ENCODE peak calls at places on chromosomes 5 and 9, in nine cellular contexts. One of them, this sample, is unnamed.

GRCh38 chr5:133757396-133757795 is 145.1 kb upstream of the FSTL4 start:
- DNase-seq in PC-3: no peak
- DNase-seq in mammary epithelial cell: no peak
- DNase-seq in dorsolateral prefrontal cortex: no peak
- DNase-seq in substantia nigra: no peak
- DNase-seq in foreskin keratinocyte: no peak
- DNase-seq in epithelial cell of prostate: no peak
- DNase-seq in effector memory CD4-positive, alpha-beta T cell: no peak
- DNase-seq in psoas muscle: no peak
- DNase-seq in this sample: no peak

GRCh38 chr9:135905380-135906282 is 1.7 kb downstream of the CAMSAP1 start:
- DNase-seq in PC-3: peak
- DNase-seq in mammary epithelial cell: peak
- DNase-seq in dorsolateral prefrontal cortex: no peak
- DNase-seq in substantia nigra: no peak
- DNase-seq in foreskin keratinocyte: no peak
- DNase-seq in epithelial cell of prostate: peak
- DNase-seq in effector memory CD4-positive, alpha-beta T cell: no peak
- DNase-seq in psoas muscle: no peak
- DNase-seq in this sample: no peak

GRCh38 chr5:142959683-142960308 is 189.6 kb downstream of the ARHGAP26 start:
- DNase-seq in PC-3: peak
- DNase-seq in mammary epithelial cell: no peak
- DNase-seq in dorsolateral prefrontal cortex: no peak
- DNase-seq in substantia nigra: no peak
- DNase-seq in foreskin keratinocyte: no peak
- DNase-seq in epithelial cell of prostate: no peak
- DNase-seq in effector memory CD4-positive, alpha-beta T cell: no peak
- DNase-seq in psoas muscle: no peak
- DNase-seq in this sample: no peak

GRCh38 chr5:95392593-95393182 is 1.5 kb downstream of the FAM81B start:
- DNase-seq in PC-3: peak
- DNase-seq in mammary epithelial cell: peak
- DNase-seq in dorsolateral prefrontal cortex: no peak
- DNase-seq in substantia nigra: no peak
- DNase-seq in foreskin keratinocyte: no peak
- DNase-seq in epithelial cell of prostate: peak
- DNase-seq in effector memory CD4-positive, alpha-beta T cell: no peak
- DNase-seq in psoas muscle: no peak
- DNase-seq in this sample: no peak

GRCh38 chr9:123568691-123569342 is 212.8 kb downstream of the CRB2 start:
- DNase-seq in PC-3: no peak
- DNase-seq in mammary epithelial cell: no peak
- DNase-seq in dorsolateral prefrontal cortex: no peak
- DNase-seq in substantia nigra: no peak
- DNase-seq in foreskin keratinocyte: no peak
- DNase-seq in epithelial cell of prostate: no peak
- DNase-seq in effector memory CD4-positive, alpha-beta T cell: no peak
- DNase-seq in psoas muscle: no peak
- DNase-seq in this sample: no peak

GRCh38 chr5:16735092-16735970 is 118.5 kb upstream of the RETREG1 start:
- DNase-seq in PC-3: no peak
- DNase-seq in mammary epithelial cell: no peak
- DNase-seq in dorsolateral prefrontal cortex: no peak
- DNase-seq in substantia nigra: no peak
- DNase-seq in foreskin keratinocyte: no peak
- DNase-seq in epithelial cell of prostate: no peak
- DNase-seq in effector memory CD4-positive, alpha-beta T cell: no peak
- DNase-seq in psoas muscle: no peak
- DNase-seq in this sample: no peak

GRCh38 chr5:97037819-97038218 is 101.9 kb downstream of the LNPEP start:
- DNase-seq in PC-3: no peak
- DNase-seq in mammary epithelial cell: no peak
- DNase-seq in dorsolateral prefrontal cortex: no peak
- DNase-seq in substantia nigra: no peak
- DNase-seq in foreskin keratinocyte: no peak
- DNase-seq in epithelial cell of prostate: no peak
- DNase-seq in effector memory CD4-positive, alpha-beta T cell: no peak
- DNase-seq in psoas muscle: no peak
- DNase-seq in this sample: no peak

GRCh38 chr9:78291240-78291915 is 5.5 kb upstream of the PSAT1 start:
- DNase-seq in PC-3: no peak
- DNase-seq in mammary epithelial cell: no peak
- DNase-seq in dorsolateral prefrontal cortex: no peak
- DNase-seq in substantia nigra: no peak
- DNase-seq in foreskin keratinocyte: no peak
- DNase-seq in epithelial cell of prostate: no peak
- DNase-seq in effector memory CD4-positive, alpha-beta T cell: no peak
- DNase-seq in psoas muscle: no peak
- DNase-seq in this sample: no peak

GRCh38 chr5:12095808-12096281 is 191.6 kb upstream of the CTNND2 start:
- DNase-seq in PC-3: peak
- DNase-seq in mammary epithelial cell: no peak
- DNase-seq in dorsolateral prefrontal cortex: no peak
- DNase-seq in substantia nigra: no peak
- DNase-seq in foreskin keratinocyte: peak
- DNase-seq in epithelial cell of prostate: no peak
- DNase-seq in effector memory CD4-positive, alpha-beta T cell: no peak
- DNase-seq in psoas muscle: no peak
- DNase-seq in this sample: no peak

GRCh38 chr5:61052870-61053269 is 107.9 kb downstream of the NDUFAF2 start:
- DNase-seq in PC-3: peak
- DNase-seq in mammary epithelial cell: peak
- DNase-seq in dorsolateral prefrontal cortex: no peak
- DNase-seq in substantia nigra: no peak
- DNase-seq in foreskin keratinocyte: peak
- DNase-seq in epithelial cell of prostate: peak
- DNase-seq in effector memory CD4-positive, alpha-beta T cell: no peak
- DNase-seq in psoas muscle: no peak
- DNase-seq in this sample: no peak

GRCh38 chr5:180289433-180289832 is 2.5 kb downstream of the MAPK9 start:
- DNase-seq in PC-3: peak
- DNase-seq in mammary epithelial cell: peak
- DNase-seq in dorsolateral prefrontal cortex: no peak
- DNase-seq in substantia nigra: no peak
- DNase-seq in foreskin keratinocyte: no peak
- DNase-seq in epithelial cell of prostate: peak
- DNase-seq in effector memory CD4-positive, alpha-beta T cell: no peak
- DNase-seq in psoas muscle: no peak
- DNase-seq in this sample: no peak

GRCh38 chr5:167877319-167877718 is 414.1 kb upstream of the WWC1 start:
- DNase-seq in PC-3: no peak
- DNase-seq in mammary epithelial cell: no peak
- DNase-seq in dorsolateral prefrontal cortex: no peak
- DNase-seq in substantia nigra: no peak
- DNase-seq in foreskin keratinocyte: no peak
- DNase-seq in epithelial cell of prostate: no peak
- DNase-seq in effector memory CD4-positive, alpha-beta T cell: no peak
- DNase-seq in psoas muscle: no peak
- DNase-seq in this sample: no peak

GRCh38 chr5:114782217-114782616 is 387.5 kb downstream of the TRIM36 start:
- DNase-seq in PC-3: no peak
- DNase-seq in mammary epithelial cell: no peak
- DNase-seq in dorsolateral prefrontal cortex: peak
- DNase-seq in substantia nigra: no peak
- DNase-seq in foreskin keratinocyte: no peak
- DNase-seq in epithelial cell of prostate: no peak
- DNase-seq in effector memory CD4-positive, alpha-beta T cell: no peak
- DNase-seq in psoas muscle: no peak
- DNase-seq in this sample: no peak

DNA sequence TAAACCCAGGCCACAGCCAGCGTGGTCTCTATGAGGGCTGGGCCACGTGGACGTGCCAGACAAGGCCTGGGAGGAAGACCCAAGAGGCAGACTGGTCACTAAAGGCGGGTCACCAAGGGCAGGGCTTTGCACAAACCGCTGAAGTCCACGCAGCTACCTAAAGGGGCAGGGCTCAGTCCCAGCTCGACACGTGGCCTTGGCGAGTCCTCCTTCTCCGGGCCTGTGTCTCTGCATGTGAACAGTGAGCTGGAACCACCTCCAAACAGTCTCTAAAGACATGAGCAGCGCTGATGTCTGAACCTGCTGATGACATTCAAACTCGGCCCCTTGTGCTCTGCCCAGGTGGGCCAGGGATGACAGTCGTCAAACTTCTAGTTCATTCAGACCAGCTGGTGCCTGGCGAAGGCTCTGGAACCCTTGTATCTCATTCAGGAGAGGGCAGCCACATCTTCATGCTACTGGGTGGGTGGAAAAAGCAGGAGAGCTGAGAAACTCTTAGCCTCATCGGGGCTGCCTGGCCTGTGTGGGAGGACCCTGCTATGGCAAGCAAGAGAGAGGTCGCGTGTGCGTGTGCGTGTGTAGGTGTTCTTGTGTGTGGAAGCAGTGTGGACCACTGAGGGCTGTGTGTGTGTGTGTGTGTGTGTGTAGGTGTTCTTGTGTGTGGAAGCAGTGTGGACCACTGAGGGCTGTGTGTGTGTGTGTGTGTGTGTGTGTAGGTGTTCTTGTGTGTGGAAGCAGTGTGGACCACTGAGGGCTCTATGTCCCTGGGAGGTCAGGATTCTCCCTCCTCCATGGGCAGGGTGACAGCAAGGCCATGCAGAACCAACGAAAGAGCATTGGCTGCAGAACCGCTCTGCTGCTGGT is 14.1 kb upstream of the SLC25A51 start:
- DNase-seq in PC-3: no peak
- DNase-seq in mammary epithelial cell: no peak
- DNase-seq in dorsolateral prefrontal cortex: no peak
- DNase-seq in substantia nigra: no peak
- DNase-seq in foreskin keratinocyte: no peak
- DNase-seq in epithelial cell of prostate: no peak
- DNase-seq in effector memory CD4-positive, alpha-beta T cell: no peak
- DNase-seq in psoas muscle: no peak
- DNase-seq in this sample: no peak
- H3K27ac ChIP-seq in PC-3: no peak
- H3K27ac ChIP-seq in mammary epithelial cell: no peak
- H3K27ac ChIP-seq in dorsolateral prefrontal cortex: peak
- H3K27ac ChIP-seq in substantia nigra: peak
- H3K27ac ChIP-seq in foreskin keratinocyte: no peak
- H3K27ac ChIP-seq in epithelial cell of prostate: no peak
- H3K27ac ChIP-seq in effector memory CD4-positive, alpha-beta T cell: no peak
- H3K27ac ChIP-seq in psoas muscle: no peak
- H3K27ac ChIP-seq in this sample: peak

DNA sequence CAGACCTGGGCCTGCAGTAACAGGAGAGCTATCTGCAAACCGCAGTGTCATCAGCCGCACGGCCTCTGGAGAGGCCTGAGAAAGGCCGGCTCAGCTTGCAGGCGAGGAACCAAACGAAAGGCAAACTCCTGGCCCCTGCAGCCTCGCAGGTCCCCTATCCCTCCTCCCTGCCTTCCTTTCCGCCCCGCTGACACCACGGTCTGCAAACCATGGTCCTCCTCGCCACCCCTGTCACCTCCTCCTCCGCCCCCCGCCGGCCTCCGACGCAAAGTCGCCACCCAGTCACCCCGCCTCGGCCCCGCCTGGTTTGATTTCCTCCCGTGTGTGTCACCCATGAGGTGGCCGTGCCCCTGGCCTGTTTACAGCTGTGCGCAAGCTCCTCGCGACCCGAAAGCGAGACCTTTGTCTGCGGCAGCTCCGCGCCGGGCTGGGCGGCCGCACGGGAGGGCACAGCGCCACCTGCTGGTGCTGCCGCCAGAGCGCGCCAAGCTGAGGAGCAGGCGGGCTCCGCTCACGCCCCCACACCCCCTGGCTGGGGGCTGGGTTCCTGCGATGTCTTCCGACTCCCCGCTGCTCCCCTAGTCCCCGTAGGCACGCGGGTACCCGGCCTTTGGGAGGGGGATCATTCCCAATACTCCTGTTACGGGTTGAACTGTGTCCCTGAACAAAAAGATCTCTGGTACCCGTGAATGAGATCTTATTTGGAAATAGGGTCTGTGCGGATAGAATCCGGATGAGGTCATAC is 19.4 kb downstream of the GBGT1 start:
- DNase-seq in PC-3: peak
- DNase-seq in mammary epithelial cell: peak
- DNase-seq in dorsolateral prefrontal cortex: no peak
- DNase-seq in substantia nigra: peak
- DNase-seq in foreskin keratinocyte: no peak
- DNase-seq in epithelial cell of prostate: no peak
- DNase-seq in effector memory CD4-positive, alpha-beta T cell: peak
- DNase-seq in psoas muscle: peak
- DNase-seq in this sample: no peak
- H3K27ac ChIP-seq in PC-3: peak
- H3K27ac ChIP-seq in mammary epithelial cell: no peak
- H3K27ac ChIP-seq in dorsolateral prefrontal cortex: peak
- H3K27ac ChIP-seq in substantia nigra: peak
- H3K27ac ChIP-seq in foreskin keratinocyte: no peak
- H3K27ac ChIP-seq in epithelial cell of prostate: no peak
- H3K27ac ChIP-seq in effector memory CD4-positive, alpha-beta T cell: peak
- H3K27ac ChIP-seq in psoas muscle: peak
- H3K27ac ChIP-seq in this sample: peak

GRCh38 chr5:68289576-68289975 is 74.0 kb downstream of the PIK3R1 start:
- DNase-seq in PC-3: no peak
- DNase-seq in mammary epithelial cell: no peak
- DNase-seq in dorsolateral prefrontal cortex: no peak
- DNase-seq in substantia nigra: no peak
- DNase-seq in foreskin keratinocyte: no peak
- DNase-seq in epithelial cell of prostate: no peak
- DNase-seq in effector memory CD4-positive, alpha-beta T cell: no peak
- DNase-seq in psoas muscle: no peak
- DNase-seq in this sample: no peak
- H3K27ac ChIP-seq in PC-3: no peak
- H3K27ac ChIP-seq in mammary epithelial cell: no peak
- H3K27ac ChIP-seq in dorsolateral prefrontal cortex: peak
- H3K27ac ChIP-seq in substantia nigra: peak
- H3K27ac ChIP-seq in foreskin keratinocyte: no peak
- H3K27ac ChIP-seq in epithelial cell of prostate: peak
- H3K27ac ChIP-seq in effector memory CD4-positive, alpha-beta T cell: no peak
- H3K27ac ChIP-seq in psoas muscle: peak
- H3K27ac ChIP-seq in this sample: peak

DNA sequence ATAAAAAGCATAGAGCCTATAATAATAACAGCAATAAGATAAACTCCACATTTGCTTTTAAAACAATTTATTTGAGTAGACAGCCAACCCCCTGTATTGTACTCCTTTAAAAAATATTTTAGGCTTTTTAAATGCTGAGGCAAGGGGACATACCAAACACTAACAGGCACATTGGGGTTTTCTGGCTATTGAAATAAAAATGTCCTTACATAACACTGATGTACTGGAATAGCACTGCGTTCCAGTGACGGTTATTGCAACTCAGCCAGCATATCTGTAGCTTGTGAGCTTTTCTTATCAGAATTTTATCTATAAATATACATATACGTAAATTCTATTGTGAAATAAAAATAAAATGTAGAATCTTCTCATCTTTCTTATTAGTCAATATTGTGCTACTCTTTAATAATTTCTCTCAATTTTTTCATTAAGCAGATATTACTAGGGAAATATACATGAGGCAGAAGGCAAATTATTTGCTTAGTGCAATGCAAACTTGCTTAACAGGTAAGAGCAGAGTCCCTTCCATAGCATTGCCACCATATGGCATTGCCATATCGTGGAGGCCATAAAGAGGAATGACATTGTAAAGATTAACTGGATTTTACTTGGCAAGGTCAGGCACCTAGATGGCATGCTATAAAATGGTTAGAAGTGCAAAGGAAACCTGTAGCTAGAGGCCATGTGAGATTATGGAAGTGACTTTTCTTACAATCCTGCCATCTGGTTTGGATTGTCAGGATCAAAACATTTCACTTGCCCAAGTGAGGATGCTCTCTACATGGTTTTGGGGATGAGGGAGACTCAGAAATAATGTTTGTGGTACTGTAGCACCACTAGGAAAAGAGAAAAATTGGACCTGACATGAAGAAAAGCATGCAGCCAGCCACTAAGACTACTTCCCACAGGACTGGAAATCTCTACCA is 94.8 kb upstream of the CDKN2B start:
- DNase-seq in PC-3: peak
- DNase-seq in mammary epithelial cell: peak
- DNase-seq in dorsolateral prefrontal cortex: no peak
- DNase-seq in substantia nigra: no peak
- DNase-seq in foreskin keratinocyte: no peak
- DNase-seq in epithelial cell of prostate: no peak
- DNase-seq in effector memory CD4-positive, alpha-beta T cell: no peak
- DNase-seq in psoas muscle: no peak
- DNase-seq in this sample: no peak
- H3K27ac ChIP-seq in PC-3: peak
- H3K27ac ChIP-seq in mammary epithelial cell: peak
- H3K27ac ChIP-seq in dorsolateral prefrontal cortex: no peak
- H3K27ac ChIP-seq in substantia nigra: no peak
- H3K27ac ChIP-seq in foreskin keratinocyte: peak
- H3K27ac ChIP-seq in epithelial cell of prostate: peak
- H3K27ac ChIP-seq in effector memory CD4-positive, alpha-beta T cell: no peak
- H3K27ac ChIP-seq in psoas muscle: peak
- H3K27ac ChIP-seq in this sample: no peak

This sample was measured in caudate nucleus.